ENCODE peak calls at places on chromosomes 7 and 10, in six cellular contexts. One of them, this sample, is unnamed.

GRCh38 chr10:116183733-116184447 is 89.1 kb downstream of the GFRA1 start:
- DNase-seq in ELR: peak
- DNase-seq in lower leg skin: no peak
- DNase-seq in substantia nigra: no peak
- DNase-seq in heart left ventricle: peak
- DNase-seq in GOT3: no peak
- DNase-seq in this sample: no peak

GRCh38 chr7:27064169-27064568 is 31.6 kb downstream of the HOXA1 start:
- DNase-seq in ELR: no peak
- DNase-seq in lower leg skin: no peak
- DNase-seq in substantia nigra: no peak
- DNase-seq in heart left ventricle: no peak
- DNase-seq in GOT3: no peak
- DNase-seq in this sample: no peak

GRCh38 chr7:144824360-144824759 is 11.5 kb downstream of the TPK1 start:
- DNase-seq in ELR: peak
- DNase-seq in lower leg skin: no peak
- DNase-seq in substantia nigra: no peak
- DNase-seq in heart left ventricle: no peak
- DNase-seq in GOT3: no peak
- DNase-seq in this sample: no peak

GRCh38 chr7:16695621-16696237 is 49.7 kb downstream of the BZW2 start:
- DNase-seq in ELR: peak
- DNase-seq in lower leg skin: no peak
- DNase-seq in substantia nigra: no peak
- DNase-seq in heart left ventricle: no peak
- DNase-seq in GOT3: no peak
- DNase-seq in this sample: peak

GRCh38 chr10:34758447-34758996 is 56.6 kb downstream of the PARD3 start:
- DNase-seq in ELR: peak
- DNase-seq in lower leg skin: no peak
- DNase-seq in substantia nigra: no peak
- DNase-seq in heart left ventricle: no peak
- DNase-seq in GOT3: no peak
- DNase-seq in this sample: no peak

GRCh38 chr10:49679480-49679893 is at the start of gene C10orf53:
- DNase-seq in ELR: no peak
- DNase-seq in lower leg skin: no peak
- DNase-seq in substantia nigra: peak
- DNase-seq in heart left ventricle: peak
- DNase-seq in GOT3: no peak
- DNase-seq in this sample: no peak

GRCh38 chr10:46077141-46077554 is 31.1 kb upstream of the MSMB start:
- DNase-seq in ELR: no peak
- DNase-seq in lower leg skin: no peak
- DNase-seq in substantia nigra: no peak
- DNase-seq in heart left ventricle: no peak
- DNase-seq in GOT3: no peak
- DNase-seq in this sample: no peak

GRCh38 chr7:151876112-151876898 is 610 bp downstream of the PRKAG2 start:
- DNase-seq in ELR: peak
- DNase-seq in lower leg skin: peak
- DNase-seq in substantia nigra: peak
- DNase-seq in heart left ventricle: peak
- DNase-seq in GOT3: no peak
- DNase-seq in this sample: peak

GRCh38 chr10:34994565-34995142 is 95.5 kb downstream of the CUL2 start:
- DNase-seq in ELR: peak
- DNase-seq in lower leg skin: no peak
- DNase-seq in substantia nigra: peak
- DNase-seq in heart left ventricle: peak
- DNase-seq in GOT3: no peak
- DNase-seq in this sample: peak

GRCh38 chr7:98831641-98832221 is 38.1 kb downstream of the TMEM130 start:
- DNase-seq in ELR: peak
- DNase-seq in lower leg skin: no peak
- DNase-seq in substantia nigra: no peak
- DNase-seq in heart left ventricle: no peak
- DNase-seq in GOT3: no peak
- DNase-seq in this sample: no peak

GRCh38 chr7:39720586-39720985 is 97.2 kb downstream of the RALA start:
- DNase-seq in ELR: no peak
- DNase-seq in lower leg skin: no peak
- DNase-seq in substantia nigra: no peak
- DNase-seq in heart left ventricle: no peak
- DNase-seq in GOT3: no peak
- DNase-seq in this sample: peak

GRCh38 chr10:117532451-117533107 is 10.0 kb upstream of the EMX2 start:
- DNase-seq in ELR: no peak
- DNase-seq in lower leg skin: peak
- DNase-seq in substantia nigra: no peak
- DNase-seq in heart left ventricle: no peak
- DNase-seq in GOT3: no peak
- DNase-seq in this sample: no peak

GRCh38 chr7:107232568-107233090 is 63.8 kb downstream of the HBP1 start:
- DNase-seq in ELR: peak
- DNase-seq in lower leg skin: no peak
- DNase-seq in substantia nigra: peak
- DNase-seq in heart left ventricle: no peak
- DNase-seq in GOT3: no peak
- DNase-seq in this sample: no peak

GRCh38 chr7:39458346-39458745 is 107.9 kb upstream of the YAE1 start:
- DNase-seq in ELR: no peak
- DNase-seq in lower leg skin: no peak
- DNase-seq in substantia nigra: no peak
- DNase-seq in heart left ventricle: no peak
- DNase-seq in GOT3: no peak
- DNase-seq in this sample: no peak

GRCh38 chr10:43781480-43782361 is 133.0 kb upstream of the ZNF32 start:
- DNase-seq in ELR: peak
- DNase-seq in lower leg skin: peak
- DNase-seq in substantia nigra: no peak
- DNase-seq in heart left ventricle: no peak
- DNase-seq in GOT3: no peak
- DNase-seq in this sample: peak

GRCh38 chr7:134886353-134887057 is 99.8 kb upstream of the AGBL3 start:
- DNase-seq in ELR: peak
- DNase-seq in lower leg skin: no peak
- DNase-seq in substantia nigra: no peak
- DNase-seq in heart left ventricle: peak
- DNase-seq in GOT3: no peak
- DNase-seq in this sample: peak

GRCh38 chr10:118501637-118502440 is 93.6 kb downstream of the PRLHR start:
- DNase-seq in ELR: peak
- DNase-seq in lower leg skin: no peak
- DNase-seq in substantia nigra: no peak
- DNase-seq in heart left ventricle: no peak
- DNase-seq in GOT3: no peak
- DNase-seq in this sample: peak

GRCh38 chr7:14095233-14095950 is 105.9 kb upstream of the ETV1 start:
- DNase-seq in ELR: no peak
- DNase-seq in lower leg skin: no peak
- DNase-seq in substantia nigra: no peak
- DNase-seq in heart left ventricle: no peak
- DNase-seq in GOT3: no peak
- DNase-seq in this sample: no peak

GRCh38 chr7:52689912-52690311 is 345.5 kb upstream of the POM121L12 start:
- DNase-seq in ELR: no peak
- DNase-seq in lower leg skin: no peak
- DNase-seq in substantia nigra: no peak
- DNase-seq in heart left ventricle: no peak
- DNase-seq in GOT3: no peak
- DNase-seq in this sample: no peak

GRCh38 chr10:114017873-114018272 is 25.8 kb upstream of the ADRB1 start:
- DNase-seq in ELR: no peak
- DNase-seq in lower leg skin: no peak
- DNase-seq in substantia nigra: no peak
- DNase-seq in heart left ventricle: no peak
- DNase-seq in GOT3: no peak
- DNase-seq in this sample: no peak

GRCh38 chr10:6579904-6580278 is at the start of gene PRKCQ:
- DNase-seq in ELR: peak
- DNase-seq in lower leg skin: peak
- DNase-seq in substantia nigra: no peak
- DNase-seq in heart left ventricle: no peak
- DNase-seq in GOT3: no peak
- DNase-seq in this sample: no peak

GRCh38 chr7:146131701-146132100 is 15.1 kb downstream of the CNTNAP2 start:
- DNase-seq in ELR: no peak
- DNase-seq in lower leg skin: no peak
- DNase-seq in substantia nigra: no peak
- DNase-seq in heart left ventricle: no peak
- DNase-seq in GOT3: no peak
- DNase-seq in this sample: no peak

GRCh38 chr7:131383937-131384635 is 56.4 kb downstream of the MKLN1 start:
- DNase-seq in ELR: no peak
- DNase-seq in lower leg skin: no peak
- DNase-seq in substantia nigra: no peak
- DNase-seq in heart left ventricle: no peak
- DNase-seq in GOT3: no peak
- DNase-seq in this sample: no peak

GRCh38 chr10:120735773-120736371 is 115.3 kb upstream of the WDR11 start:
- DNase-seq in ELR: peak
- DNase-seq in lower leg skin: no peak
- DNase-seq in substantia nigra: no peak
- DNase-seq in heart left ventricle: no peak
- DNase-seq in GOT3: no peak
- DNase-seq in this sample: no peak

GRCh38 chr7:105728028-105728427 is 146.7 kb upstream of the EFCAB10 start:
- DNase-seq in ELR: no peak
- DNase-seq in lower leg skin: no peak
- DNase-seq in substantia nigra: no peak
- DNase-seq in heart left ventricle: no peak
- DNase-seq in GOT3: no peak
- DNase-seq in this sample: no peak

GRCh38 chr7:15057272-15057671 is 154.7 kb upstream of the DGKB start:
- DNase-seq in ELR: no peak
- DNase-seq in lower leg skin: no peak
- DNase-seq in substantia nigra: no peak
- DNase-seq in heart left ventricle: no peak
- DNase-seq in GOT3: no peak
- DNase-seq in this sample: no peak

GRCh38 chr10:64873959-64874358 is 1352.8 kb downstream of the REEP3 start:
- DNase-seq in ELR: no peak
- DNase-seq in lower leg skin: no peak
- DNase-seq in substantia nigra: no peak
- DNase-seq in heart left ventricle: no peak
- DNase-seq in GOT3: no peak
- DNase-seq in this sample: no peak

GRCh38 chr7:332646-333398 is 42.9 kb downstream of the FOXL3 start:
- DNase-seq in ELR: peak
- DNase-seq in lower leg skin: peak
- DNase-seq in substantia nigra: peak
- DNase-seq in heart left ventricle: peak
- DNase-seq in GOT3: no peak
- DNase-seq in this sample: peak

GRCh38 chr7:30750574-30751256 is 1.2 kb upstream of the INMT start:
- DNase-seq in ELR: peak
- DNase-seq in lower leg skin: no peak
- DNase-seq in substantia nigra: peak
- DNase-seq in heart left ventricle: peak
- DNase-seq in GOT3: peak
- DNase-seq in this sample: peak